ENCODE peak calls at places on chromosomes 5 and 9, in four cellular contexts. P, T, B and Q are unnamed samples.

GRCh38 chr5:122508623-122509022 is 196.6 kb downstream of the SNCAIP start:
- DNase-seq in P (no peak), T (no peak), B (no peak), Q (no peak)

GRCh38 chr5:15026944-15027343 is 155.4 kb upstream of the ANKH start:
- DNase-seq in P (no peak), T (no peak), B (no peak), Q (no peak)

GRCh38 chr9:113625456-113625855 is 161.9 kb downstream of the RGS3 start:
- DNase-seq in P (no peak), T (no peak), B (no peak), Q (no peak)

GRCh38 chr5:81335946-81336345 is 34.6 kb downstream of the ZCCHC9 start:
- DNase-seq in P (no peak), T (no peak), B (no peak), Q (no peak)

GRCh38 chr5:176870110-176870591 is 29.0 kb downstream of the HK3 start:
- DNase-seq in P (peak), T (no peak), B (peak), Q (no peak)

GRCh38 chr5:123035950-123036390 is 555 bp downstream of the PPIC start:
- DNase-seq in P (peak), T (peak), B (peak), Q (peak)

GRCh38 chr9:131651599-131651998 is 88.3 kb downstream of the RAPGEF1 start:
- DNase-seq in P (peak), T (no peak), B (peak), Q (no peak)

GRCh38 chr9:71136696-71137095 is 15.3 kb upstream of the TRPM3 start:
- DNase-seq in P (no peak), T (no peak), B (no peak), Q (no peak)

GRCh38 chr5:173917788-173918786 is 29.9 kb downstream of the CPEB4 start:
- DNase-seq in P (peak), T (peak), B (peak), Q (no peak)

GRCh38 chr5:112122353-112122752 is 296.7 kb downstream of the EPB41L4A start:
- DNase-seq in P (no peak), T (no peak), B (no peak), Q (no peak)

GRCh38 chr5:123813251-123813650 is 301.3 kb downstream of the CSNK1G3 start:
- DNase-seq in P (no peak), T (no peak), B (peak), Q (no peak)

GRCh38 chr5:55894135-55894534 is 43.0 kb downstream of the IL31RA start:
- DNase-seq in P (peak), T (no peak), B (no peak), Q (no peak)

DNA sequence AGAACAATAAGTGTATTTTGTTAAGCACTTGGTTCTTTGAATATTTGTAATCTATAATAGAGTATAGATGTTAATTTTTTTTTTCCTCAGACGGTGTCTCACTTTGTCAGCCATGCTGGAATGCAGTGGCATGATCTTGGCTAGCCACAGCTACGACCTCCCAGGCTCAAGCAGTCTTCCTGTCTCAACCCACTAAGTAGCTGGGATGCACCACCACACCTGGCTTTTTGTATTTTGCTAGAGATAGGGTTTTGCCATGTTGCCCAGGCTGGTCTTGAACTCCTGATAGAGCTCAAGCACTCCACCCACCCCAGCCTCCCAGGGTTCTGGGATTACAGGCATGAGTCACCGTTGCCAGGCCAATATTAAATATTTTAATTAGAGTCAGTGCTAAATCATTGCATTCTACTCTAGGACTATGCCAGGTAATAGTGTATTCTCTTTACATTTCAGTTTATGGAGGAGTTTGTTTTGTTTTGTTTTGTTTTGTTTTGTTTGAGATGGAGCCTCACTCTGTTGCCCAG is 41.4 kb downstream of the UBE2R2 start:
- DNase-seq in P (peak), T (no peak), B (peak), Q (no peak)
- H3K4me3 ChIP-seq in P (no peak), T (no peak), B (no peak), Q (no peak)

GRCh38 chr9:134162926-134163373 is 1.4 kb downstream of the RNU6ATAC start:
- DNase-seq in P (no peak), T (no peak), B (no peak), Q (no peak)
- H3K4me3 ChIP-seq in P (no peak), T (no peak), B (no peak), Q (no peak)

DNA sequence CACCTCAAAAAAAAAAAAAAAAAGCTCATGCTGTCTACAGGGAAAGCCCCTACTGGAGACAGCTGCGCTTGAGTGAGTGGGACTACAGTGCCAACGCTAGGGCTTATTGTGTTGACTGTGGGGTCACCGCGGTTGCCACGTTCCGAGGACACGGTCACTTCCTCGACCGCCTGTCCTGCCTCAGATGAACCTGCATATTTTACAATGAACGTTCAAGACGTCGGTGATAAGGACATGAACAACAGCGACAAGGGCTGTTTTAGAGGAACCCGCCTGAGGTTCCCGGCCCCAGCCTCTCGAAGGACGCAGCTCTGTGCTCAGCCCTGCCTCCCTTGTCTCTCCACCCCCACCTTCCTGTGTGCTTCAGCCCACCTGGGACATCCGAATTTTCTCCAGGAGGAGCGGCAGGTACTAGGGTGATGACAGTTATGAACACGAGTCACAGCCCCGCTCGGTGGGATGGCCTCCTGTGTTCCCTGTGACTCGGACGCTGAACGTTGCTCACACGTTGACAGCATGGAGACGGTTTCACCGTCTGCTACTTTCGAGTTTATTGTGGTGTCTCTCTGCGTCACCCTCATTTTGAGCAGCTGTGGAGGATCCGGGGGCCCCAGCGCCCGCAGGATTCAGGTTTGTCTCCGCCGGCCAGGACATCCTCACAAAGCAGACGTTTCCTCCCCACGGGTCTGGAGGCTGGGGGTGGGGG is 11.3 kb upstream of the DIPK1B start:
- DNase-seq in P (no peak), T (no peak), B (no peak), Q (no peak)
- H3K4me3 ChIP-seq in P (no peak), T (no peak), B (no peak), Q (peak)

DNA sequence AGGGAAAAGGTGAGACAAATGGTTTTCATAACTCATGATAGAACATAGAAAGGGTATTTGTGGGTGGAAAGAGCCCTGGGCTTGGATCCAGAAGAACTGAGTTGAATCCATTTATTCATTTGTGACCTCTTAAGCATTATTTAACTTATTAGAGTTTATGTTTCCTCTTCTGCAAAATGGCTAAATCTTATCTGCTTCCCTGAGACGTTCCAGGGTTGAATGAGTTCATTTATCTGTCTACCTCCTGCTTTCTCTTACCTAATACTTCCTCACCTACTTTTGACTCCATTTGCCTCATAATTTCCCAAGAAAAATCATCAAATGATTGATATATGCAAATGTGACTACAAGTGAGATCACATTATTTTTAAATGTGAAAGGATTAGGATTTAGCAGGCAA is 152.7 kb upstream of the GAS1 start:
- DNase-seq in P (no peak), T (no peak), B (no peak), Q (no peak)
- H3K4me3 ChIP-seq in P (no peak), T (no peak), B (no peak), Q (no peak)

DNA sequence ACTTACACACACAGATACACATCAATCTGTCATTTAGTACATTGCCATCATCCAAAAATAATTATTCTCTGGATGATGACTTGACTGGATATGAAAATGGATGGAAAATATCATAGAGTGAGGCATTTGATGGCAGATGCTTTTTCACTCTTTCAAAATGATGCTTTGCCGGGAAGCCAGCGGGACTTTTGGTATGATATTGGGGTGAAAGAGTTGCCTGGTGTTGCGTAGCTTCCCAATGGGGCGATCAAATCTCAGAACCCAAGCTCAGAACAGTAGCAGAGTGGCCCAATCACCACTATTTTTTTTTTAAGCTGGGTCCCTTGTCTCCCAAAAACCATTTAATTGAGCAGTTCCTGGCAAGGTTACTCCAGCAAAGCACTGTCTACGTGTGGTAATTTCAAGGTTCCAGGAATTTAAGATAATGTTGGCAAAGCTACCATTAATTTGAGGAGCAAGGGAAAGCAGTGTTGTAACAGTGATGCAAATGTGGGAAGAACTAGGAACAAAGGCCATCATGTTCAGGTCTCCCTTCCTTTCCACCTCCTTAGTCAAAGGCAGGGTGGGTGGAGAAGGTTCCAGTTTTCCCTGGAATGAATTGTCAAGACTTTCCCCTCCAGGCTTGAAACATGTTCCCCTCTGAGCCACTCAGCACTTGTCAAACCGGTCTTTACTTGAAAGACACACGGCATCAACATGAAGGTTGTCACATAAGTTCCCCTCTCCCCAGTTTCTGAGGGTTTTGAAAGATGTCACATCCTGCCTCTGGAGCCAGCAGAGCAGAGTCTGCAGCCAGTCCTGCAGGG is 226.2 kb downstream of the GAS1 start:
- DNase-seq in P (peak), T (peak), B (peak), Q (no peak)
- H3K4me3 ChIP-seq in P (no peak), T (no peak), B (peak), Q (no peak)